ENCODE peak calls at places on chromosomes 1 and 21, in seven cellular contexts. One of them, this sample, is unnamed.

GRCh38 chr1:248686815-248687214 is 15.8 kb downstream of the OR14I1 start:
- DNase-seq in stimulated activated naive CD4-positive, alpha-beta T cell: peak
- DNase-seq in OCI-LY7: peak
- DNase-seq in NCI-H1417: no peak
- DNase-seq in memory B cell: no peak
- DNase-seq in T-helper 1 cell: no peak
- DNase-seq in LHCN-M2: no peak
- DNase-seq in this sample: no peak

GRCh38 chr1:154453577-154454352 is 48.3 kb upstream of the TDRD10 start:
- DNase-seq in NCI-H1417: no peak
- DNase-seq in LHCN-M2: no peak
- DNase-seq in OCI-LY7: no peak
- DNase-seq in memory B cell: no peak
- DNase-seq in stimulated activated naive CD4-positive, alpha-beta T cell: no peak
- DNase-seq in T-helper 1 cell: no peak
- DNase-seq in this sample: no peak

GRCh38 chr1:7013833-7014639 is 228.8 kb downstream of the CAMTA1 start:
- DNase-seq in LHCN-M2: no peak
- DNase-seq in NCI-H1417: no peak
- DNase-seq in stimulated activated naive CD4-positive, alpha-beta T cell: no peak
- DNase-seq in OCI-LY7: no peak
- DNase-seq in memory B cell: no peak
- DNase-seq in T-helper 1 cell: no peak
- DNase-seq in this sample: no peak

GRCh38 chr1:75811211-75811981 is 14.7 kb downstream of the MSH4 start:
- DNase-seq in LHCN-M2: peak
- DNase-seq in T-helper 1 cell: no peak
- DNase-seq in OCI-LY7: no peak
- DNase-seq in memory B cell: no peak
- DNase-seq in stimulated activated naive CD4-positive, alpha-beta T cell: no peak
- DNase-seq in NCI-H1417: no peak
- DNase-seq in this sample: no peak

GRCh38 chr1:234658143-234658542 is 48.2 kb upstream of the IRF2BP2 start:
- DNase-seq in OCI-LY7: no peak
- DNase-seq in LHCN-M2: peak
- DNase-seq in stimulated activated naive CD4-positive, alpha-beta T cell: no peak
- DNase-seq in memory B cell: no peak
- DNase-seq in NCI-H1417: no peak
- DNase-seq in T-helper 1 cell: no peak
- DNase-seq in this sample: no peak

GRCh38 chr1:116560704-116561490 is 9.9 kb downstream of the CD58 start:
- DNase-seq in stimulated activated naive CD4-positive, alpha-beta T cell: no peak
- DNase-seq in T-helper 1 cell: no peak
- DNase-seq in NCI-H1417: no peak
- DNase-seq in OCI-LY7: no peak
- DNase-seq in LHCN-M2: no peak
- DNase-seq in memory B cell: no peak
- DNase-seq in this sample: no peak

GRCh38 chr21:39004776-39005605 is 178.3 kb downstream of the PSMG1 start:
- DNase-seq in LHCN-M2: no peak
- DNase-seq in T-helper 1 cell: no peak
- DNase-seq in memory B cell: no peak
- DNase-seq in OCI-LY7: peak
- DNase-seq in stimulated activated naive CD4-positive, alpha-beta T cell: peak
- DNase-seq in NCI-H1417: peak
- DNase-seq in this sample: no peak

GRCh38 chr1:27057801-27058647 is 45.4 kb upstream of the TENT5B start:
- DNase-seq in OCI-LY7: no peak
- DNase-seq in memory B cell: no peak
- DNase-seq in LHCN-M2: peak
- DNase-seq in T-helper 1 cell: no peak
- DNase-seq in stimulated activated naive CD4-positive, alpha-beta T cell: no peak
- DNase-seq in NCI-H1417: peak
- DNase-seq in this sample: no peak

GRCh38 chr1:226126824-226127591 is 59.5 kb downstream of the ACBD3 start:
- DNase-seq in NCI-H1417: no peak
- DNase-seq in T-helper 1 cell: no peak
- DNase-seq in OCI-LY7: peak
- DNase-seq in memory B cell: no peak
- DNase-seq in stimulated activated naive CD4-positive, alpha-beta T cell: no peak
- DNase-seq in LHCN-M2: no peak
- DNase-seq in this sample: no peak

GRCh38 chr1:101185421-101185820 is 51.4 kb upstream of the S1PR1 start:
- DNase-seq in stimulated activated naive CD4-positive, alpha-beta T cell: no peak
- DNase-seq in NCI-H1417: no peak
- DNase-seq in T-helper 1 cell: no peak
- DNase-seq in OCI-LY7: no peak
- DNase-seq in memory B cell: no peak
- DNase-seq in LHCN-M2: no peak
- DNase-seq in this sample: no peak

GRCh38 chr1:203048555-203049051 is 22.3 kb downstream of the PPFIA4 start:
- DNase-seq in T-helper 1 cell: no peak
- DNase-seq in memory B cell: no peak
- DNase-seq in LHCN-M2: no peak
- DNase-seq in stimulated activated naive CD4-positive, alpha-beta T cell: no peak
- DNase-seq in NCI-H1417: peak
- DNase-seq in OCI-LY7: no peak
- DNase-seq in this sample: no peak

GRCh38 chr1:8463144-8463927 is 145.4 kb downstream of the SLC45A1 start:
- DNase-seq in OCI-LY7: peak
- DNase-seq in NCI-H1417: peak
- DNase-seq in LHCN-M2: peak
- DNase-seq in memory B cell: no peak
- DNase-seq in stimulated activated naive CD4-positive, alpha-beta T cell: peak
- DNase-seq in T-helper 1 cell: no peak
- DNase-seq in this sample: no peak

GRCh38 chr1:23356451-23356850 is 12.4 kb upstream of the HNRNPR start:
- DNase-seq in memory B cell: no peak
- DNase-seq in stimulated activated naive CD4-positive, alpha-beta T cell: no peak
- DNase-seq in T-helper 1 cell: no peak
- DNase-seq in NCI-H1417: no peak
- DNase-seq in LHCN-M2: no peak
- DNase-seq in OCI-LY7: no peak
- DNase-seq in this sample: no peak

GRCh38 chr1:147077936-147078605 is 94.2 kb downstream of the PRKAB2 start:
- DNase-seq in memory B cell: no peak
- DNase-seq in NCI-H1417: no peak
- DNase-seq in stimulated activated naive CD4-positive, alpha-beta T cell: no peak
- DNase-seq in OCI-LY7: no peak
- DNase-seq in T-helper 1 cell: no peak
- DNase-seq in LHCN-M2: no peak
- DNase-seq in this sample: no peak

GRCh38 chr1:173603056-173603591 is at the start of gene SLC9C2:
- DNase-seq in stimulated activated naive CD4-positive, alpha-beta T cell: no peak
- DNase-seq in LHCN-M2: peak
- DNase-seq in T-helper 1 cell: no peak
- DNase-seq in NCI-H1417: no peak
- DNase-seq in memory B cell: no peak
- DNase-seq in OCI-LY7: peak
- DNase-seq in this sample: no peak

GRCh38 chr1:19466112-19466561 is 19.2 kb downstream of the CAPZB start:
- DNase-seq in memory B cell: no peak
- DNase-seq in T-helper 1 cell: no peak
- DNase-seq in NCI-H1417: no peak
- DNase-seq in LHCN-M2: no peak
- DNase-seq in OCI-LY7: no peak
- DNase-seq in stimulated activated naive CD4-positive, alpha-beta T cell: peak
- DNase-seq in this sample: no peak

GRCh38 chr1:94715311-94715710 is 104.8 kb upstream of the SLC44A3 start:
- DNase-seq in OCI-LY7: no peak
- DNase-seq in stimulated activated naive CD4-positive, alpha-beta T cell: no peak
- DNase-seq in memory B cell: no peak
- DNase-seq in NCI-H1417: no peak
- DNase-seq in T-helper 1 cell: no peak
- DNase-seq in LHCN-M2: no peak
- DNase-seq in this sample: no peak

GRCh38 chr1:75135829-75136142 is 1.6 kb downstream of the LHX8 start:
- DNase-seq in memory B cell: no peak
- DNase-seq in OCI-LY7: no peak
- DNase-seq in LHCN-M2: no peak
- DNase-seq in NCI-H1417: peak
- DNase-seq in stimulated activated naive CD4-positive, alpha-beta T cell: no peak
- DNase-seq in T-helper 1 cell: no peak
- DNase-seq in this sample: no peak

GRCh38 chr1:13570924-13571323 is 12.7 kb upstream of the PDPN start:
- DNase-seq in OCI-LY7: peak
- DNase-seq in memory B cell: no peak
- DNase-seq in T-helper 1 cell: no peak
- DNase-seq in stimulated activated naive CD4-positive, alpha-beta T cell: peak
- DNase-seq in NCI-H1417: no peak
- DNase-seq in LHCN-M2: no peak
- DNase-seq in this sample: no peak

GRCh38 chr1:106022312-106022902 is 1034.1 kb upstream of the PRMT6 start:
- DNase-seq in LHCN-M2: no peak
- DNase-seq in T-helper 1 cell: no peak
- DNase-seq in memory B cell: no peak
- DNase-seq in NCI-H1417: no peak
- DNase-seq in stimulated activated naive CD4-positive, alpha-beta T cell: no peak
- DNase-seq in OCI-LY7: peak
- DNase-seq in this sample: no peak

GRCh38 chr1:197781998-197782718 is 6.9 kb upstream of the DENND1B start:
- DNase-seq in NCI-H1417: no peak
- DNase-seq in LHCN-M2: peak
- DNase-seq in stimulated activated naive CD4-positive, alpha-beta T cell: no peak
- DNase-seq in OCI-LY7: no peak
- DNase-seq in T-helper 1 cell: no peak
- DNase-seq in memory B cell: no peak
- DNase-seq in this sample: no peak